ENCODE peak calls at places on chromosomes 3 and 15, in four cellular contexts. One of them, this sample, is unnamed.

GRCh38 chr15:23595368-23595767 is 29.9 kb downstream of the MKRN3 start:
- DNase-seq in H1: no peak
- DNase-seq in H9: no peak
- DNase-seq in IMR-90: no peak
- DNase-seq in this sample: no peak

GRCh38 chr15:95957854-95958253 is 372.6 kb upstream of the NR2F2 start:
- DNase-seq in IMR-90: no peak
- DNase-seq in H1: no peak
- DNase-seq in H9: peak; percentile 30
- DNase-seq in this sample: no peak

GRCh38 chr3:9396301-9396631 is 1.1 kb upstream of the SETD5 start:
- DNase-seq in H1: peak; percentile 85
- DNase-seq in IMR-90: peak; percentile 96
- DNase-seq in H9: peak; percentile 95
- DNase-seq in this sample: peak; percentile 99

GRCh38 chr15:85793641-85794597 is 806 bp downstream of the KLHL25 start:
- DNase-seq in H9: no peak
- DNase-seq in IMR-90: peak; percentile 15
- DNase-seq in H1: no peak
- DNase-seq in this sample: peak; percentile 40

GRCh38 chr3:186909078-186909853 is 21.1 kb upstream of the ST6GAL1 start:
- DNase-seq in H9: peak; percentile 75
- DNase-seq in H1: no peak
- DNase-seq in IMR-90: no peak
- DNase-seq in this sample: peak; percentile 57

GRCh38 chr15:87959658-87960057 is 296.9 kb downstream of the NTRK3 start:
- DNase-seq in H9: no peak
- DNase-seq in H1: no peak
- DNase-seq in IMR-90: no peak
- DNase-seq in this sample: no peak

GRCh38 chr15:90883526-90883931 is 775 bp upstream of the FES start:
- DNase-seq in IMR-90: no peak
- DNase-seq in H1: no peak
- DNase-seq in H9: no peak
- DNase-seq in this sample: peak; percentile 58

GRCh38 chr3:170622369-170623159 is 36.7 kb upstream of the SLC7A14 start:
- DNase-seq in IMR-90: peak; percentile 99
- DNase-seq in H9: no peak
- DNase-seq in H1: no peak
- DNase-seq in this sample: peak; percentile 50

GRCh38 chr15:52010633-52011595 is 8.1 kb upstream of the MAPK6 start:
- DNase-seq in H1: no peak
- DNase-seq in H9: no peak
- DNase-seq in IMR-90: peak; percentile 97
- DNase-seq in this sample: no peak

GRCh38 chr3:4992118-4992517 is 12.9 kb downstream of the BHLHE40 start:
- DNase-seq in IMR-90: no peak
- DNase-seq in H9: no peak
- DNase-seq in H1: no peak
- DNase-seq in this sample: no peak

GRCh38 chr3:23864954-23865353 is 51.8 kb downstream of the NKIRAS1 start:
- DNase-seq in IMR-90: no peak
- DNase-seq in H1: no peak
- DNase-seq in H9: no peak
- DNase-seq in this sample: no peak

GRCh38 chr15:87142096-87142495 is 1062.4 kb downstream of the AGBL1 start:
- DNase-seq in H1: no peak
- DNase-seq in IMR-90: no peak
- DNase-seq in H9: no peak
- DNase-seq in this sample: peak; percentile 31

GRCh38 chr3:111248406-111248805 is 176.8 kb downstream of the NECTIN3 start:
- DNase-seq in H1: no peak
- DNase-seq in IMR-90: no peak
- DNase-seq in H9: no peak
- DNase-seq in this sample: no peak

GRCh38 chr15:51121118-51121517 is 26.4 kb upstream of the TNFAIP8L3 start:
- DNase-seq in IMR-90: peak; percentile 98
- DNase-seq in H9: no peak
- DNase-seq in H1: no peak
- DNase-seq in this sample: peak; percentile 60

GRCh38 chr3:87228316-87228715 is 1.2 kb downstream of the CHMP2B start:
- DNase-seq in H1: no peak
- DNase-seq in H9: no peak
- DNase-seq in IMR-90: peak; percentile 18
- DNase-seq in this sample: no peak

GRCh38 chr15:29570931-29571727 is 251.1 kb downstream of the TJP1 start:
- DNase-seq in H9: peak; percentile 69
- DNase-seq in H1: no peak
- DNase-seq in IMR-90: no peak
- DNase-seq in this sample: peak; percentile 77

GRCh38 chr15:29102911-29103824 is 166.5 kb downstream of the NSMCE3 start:
- DNase-seq in H9: no peak
- DNase-seq in IMR-90: no peak
- DNase-seq in H1: no peak
- DNase-seq in this sample: peak; percentile 52

GRCh38 chr3:185561374-185561943 is 9.1 kb upstream of the LIPH start:
- DNase-seq in IMR-90: no peak
- DNase-seq in H1: no peak
- DNase-seq in H9: peak; percentile 44
- DNase-seq in this sample: no peak

GRCh38 chr3:110343376-110343775 is 728.2 kb upstream of the NECTIN3 start:
- DNase-seq in H1: no peak
- DNase-seq in IMR-90: peak; percentile 33
- DNase-seq in H9: no peak
- DNase-seq in this sample: no peak

GRCh38 chr3:121735047-121735696 is 14.4 kb downstream of the GOLGB1 start:
- DNase-seq in H9: no peak
- DNase-seq in IMR-90: peak; percentile 54
- DNase-seq in H1: no peak
- DNase-seq in this sample: no peak

GRCh38 chr15:31461375-31461774 is 134.7 kb downstream of the KLF13 start:
- DNase-seq in H9: peak; percentile 4
- DNase-seq in IMR-90: no peak
- DNase-seq in H1: no peak
- DNase-seq in this sample: no peak

GRCh38 chr3:39903253-39903652 is 93.8 kb downstream of the MYRIP start:
- DNase-seq in H1: no peak
- DNase-seq in H9: no peak
- DNase-seq in IMR-90: no peak
- DNase-seq in this sample: no peak

GRCh38 chr3:73729969-73730440 is 105.3 kb upstream of the PDZRN3 start:
- DNase-seq in H1: no peak
- DNase-seq in IMR-90: peak; percentile 28
- DNase-seq in H9: no peak
- DNase-seq in this sample: peak; percentile 7

GRCh38 chr15:68435966-68436365 is 4.0 kb upstream of the ITGA11 start:
- DNase-seq in H1: no peak
- DNase-seq in H9: peak; percentile 8
- DNase-seq in IMR-90: no peak
- DNase-seq in this sample: no peak

GRCh38 chr3:78857494-78858111 is 910.2 kb downstream of the ROBO1 start:
- DNase-seq in H1: no peak
- DNase-seq in IMR-90: no peak
- DNase-seq in H9: no peak
- DNase-seq in this sample: no peak

GRCh38 chr3:24149032-24149431 is 203.9 kb downstream of the NR1D2 start:
- DNase-seq in IMR-90: no peak
- DNase-seq in H1: no peak
- DNase-seq in H9: no peak
- DNase-seq in this sample: peak; percentile 64

GRCh38 chr15:71752604-71753289 is 57.6 kb upstream of the NR2E3 start:
- DNase-seq in IMR-90: peak; percentile 94
- DNase-seq in H9: peak; percentile 44
- DNase-seq in H1: no peak
- DNase-seq in this sample: peak; percentile 60

GRCh38 chr3:192802957-192803899 is 75.9 kb upstream of the FGF12 start:
- DNase-seq in IMR-90: peak; percentile 59
- DNase-seq in H1: no peak
- DNase-seq in H9: no peak
- DNase-seq in this sample: peak; percentile 66

GRCh38 chr3:156605686-156606605 is 51.0 kb upstream of the SSR3 start:
- DNase-seq in H1: peak; percentile 41
- DNase-seq in H9: peak; percentile 69
- DNase-seq in IMR-90: peak; percentile 69
- DNase-seq in this sample: peak; percentile 87

GRCh38 chr3:187456268-187456667 is 88.1 kb downstream of the RTP4 start:
- DNase-seq in H1: no peak
- DNase-seq in IMR-90: no peak
- DNase-seq in H9: no peak
- DNase-seq in this sample: no peak

GRCh38 chr3:42590989-42591756 is 513 bp downstream of the SS18L2 start:
- DNase-seq in H9: no peak
- DNase-seq in H1: no peak
- DNase-seq in IMR-90: no peak
- DNase-seq in this sample: peak; percentile 27

GRCh38 chr3:65669163-65669875 is 369.4 kb downstream of the MAGI1 start:
- DNase-seq in H1: no peak
- DNase-seq in IMR-90: peak; percentile 64
- DNase-seq in H9: no peak
- DNase-seq in this sample: no peak

GRCh38 chr15:58241872-58242271 is 103.7 kb downstream of the AQP9 start:
- DNase-seq in IMR-90: no peak
- DNase-seq in H1: no peak
- DNase-seq in H9: no peak
- DNase-seq in this sample: peak; percentile 50

GRCh38 chr3:149247929-149248691 is 26.5 kb upstream of the CP start:
- DNase-seq in H1: no peak
- DNase-seq in IMR-90: peak; percentile 36
- DNase-seq in H9: no peak
- DNase-seq in this sample: peak; percentile 46

GRCh38 chr3:100777271-100777670 is 68.0 kb downstream of the TFG start:
- DNase-seq in IMR-90: peak; percentile 77
- DNase-seq in H1: no peak
- DNase-seq in H9: no peak
- DNase-seq in this sample: no peak

GRCh38 chr3:186790261-186790981 is 7.0 kb downstream of the EIF4A2 start:
- DNase-seq in H9: peak; percentile 58
- DNase-seq in IMR-90: peak; percentile 61
- DNase-seq in H1: no peak
- DNase-seq in this sample: peak; percentile 57

GRCh38 chr3:184334470-184335158 is 2.8 kb upstream of the FAM131A start:
- DNase-seq in H9: no peak
- DNase-seq in IMR-90: peak; percentile 86
- DNase-seq in H1: no peak
- DNase-seq in this sample: peak; percentile 34

GRCh38 chr3:40719660-40720287 is 195.0 kb downstream of the ZNF621 start:
- DNase-seq in H9: peak; percentile 30
- DNase-seq in IMR-90: no peak
- DNase-seq in H1: no peak
- DNase-seq in this sample: peak; percentile 61

DNA sequence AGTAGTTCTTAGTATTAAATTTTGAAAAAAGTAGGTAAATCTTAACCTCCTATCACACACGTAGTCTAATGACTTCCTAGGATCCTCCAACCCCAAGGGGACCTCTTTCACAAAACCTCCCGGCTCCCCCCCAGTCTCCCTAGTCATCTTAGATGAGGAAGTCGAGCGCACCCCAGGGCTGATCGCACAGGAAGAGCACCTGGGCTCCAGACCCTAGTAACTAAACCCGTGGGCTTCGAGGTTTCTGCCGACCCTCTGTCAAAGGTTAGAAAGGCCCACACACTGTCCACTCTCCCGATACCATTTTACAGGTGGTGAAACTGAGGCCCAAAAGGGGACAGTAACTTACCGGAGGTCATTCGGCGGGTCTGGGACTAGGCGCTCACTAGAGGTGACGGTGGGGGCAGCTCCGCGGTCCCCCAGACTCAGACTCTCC is 349 bp downstream of the MBD4 start:
- DNase-seq in H9: no peak
- DNase-seq in IMR-90: no peak
- DNase-seq in H1: no peak
- DNase-seq in this sample: peak; percentile 42
- H2BK15ac ChIP-seq in H9: no peak overlapping the region
- H2BK15ac ChIP-seq in IMR-90: peak overlapping the region; percentile 55
- H2BK15ac ChIP-seq in H1: no peak overlapping the region
- H2BK15ac ChIP-seq in this sample: no peak overlapping the region

DNA sequence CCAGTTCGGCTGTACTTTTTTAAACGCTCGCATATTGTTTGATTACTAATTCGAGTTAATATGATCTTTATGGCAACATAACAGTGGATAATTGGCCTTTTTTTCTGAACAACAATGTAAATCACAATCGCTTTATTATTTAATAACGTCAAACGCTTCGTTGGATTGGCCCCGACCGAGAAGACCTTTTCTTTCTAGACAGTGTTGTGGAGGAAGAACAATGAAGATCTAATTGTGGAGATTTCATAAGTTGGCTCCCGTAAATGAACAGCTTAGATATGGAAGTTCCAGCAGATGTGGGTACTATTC is 12.7 kb downstream of the SOX2 start:
- DNase-seq in IMR-90: no peak
- DNase-seq in H9: no peak
- DNase-seq in H1: no peak
- DNase-seq in this sample: no peak
- H3K27me3 ChIP-seq in IMR-90: peaks cover 66% of the 10 kb centered on the region
- H3K27me3 ChIP-seq in H9: peaks cover 9% of the 10 kb centered on the region
- H3K27me3 ChIP-seq in H1: peaks cover 31% of the 10 kb centered on the region
- H3K27me3 ChIP-seq in this sample: peaks cover 49% of the 10 kb centered on the region

GRCh38 chr3:141338881-141339280 is 29.4 kb upstream of the ZBTB38 start:
- DNase-seq in H1: no peak
- DNase-seq in IMR-90: no peak
- DNase-seq in H9: no peak
- DNase-seq in this sample: no peak
- H4K5ac ChIP-seq in H1: no peak overlapping the region
- H4K5ac ChIP-seq in IMR-90: no peak overlapping the region
- H4K5ac ChIP-seq in H9: no peak overlapping the region
- H4K5ac ChIP-seq in this sample: no peak overlapping the region

GRCh38 chr3:62875103-62876002 is at the start of gene CADPS:
- DNase-seq in IMR-90: no peak
- DNase-seq in H1: no peak
- DNase-seq in H9: peak; percentile 60
- DNase-seq in this sample: peak; percentile 86
- H2BK15ac ChIP-seq in IMR-90: no peak within 1 kb of the TSS
- H2BK15ac ChIP-seq in H1: no peak within 1 kb of the TSS
- H2BK15ac ChIP-seq in H9: no peak within 1 kb of the TSS
- H2BK15ac ChIP-seq in this sample: no peak within 1 kb of the TSS

DNA sequence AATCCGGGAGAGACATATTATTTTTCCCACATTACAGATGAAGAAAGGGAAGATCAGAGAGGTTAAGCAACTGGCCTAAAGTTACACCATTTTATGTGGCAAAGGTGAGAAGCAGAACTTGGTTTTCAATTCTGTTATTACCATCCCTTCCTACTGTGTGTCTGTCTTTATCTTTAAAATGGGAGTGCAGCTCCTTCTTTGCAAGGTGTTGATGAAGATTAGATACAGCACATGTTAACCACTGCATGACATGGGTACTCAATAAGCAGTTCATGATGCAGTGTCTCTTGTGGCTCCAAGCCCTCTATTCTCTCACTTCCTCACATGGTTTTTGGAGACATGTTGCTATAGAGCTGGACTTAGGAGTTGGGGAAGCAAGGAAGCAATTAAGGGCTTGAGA is 23.1 kb upstream of the TBC1D21 start:
- DNase-seq in H1: no peak
- DNase-seq in IMR-90: no peak
- DNase-seq in H9: no peak
- DNase-seq in this sample: no peak
- H3K27me3 ChIP-seq in H1: no peaks in the 10 kb centered on the region
- H3K27me3 ChIP-seq in IMR-90: peaks cover 44% of the 10 kb centered on the region
- H3K27me3 ChIP-seq in H9: no peaks in the 10 kb centered on the region
- H3K27me3 ChIP-seq in this sample: no peaks in the 10 kb centered on the region

GRCh38 chr15:81069356-81069755 is 64.7 kb upstream of the CFAP161 start:
- DNase-seq in H1: no peak
- DNase-seq in IMR-90: no peak
- DNase-seq in H9: no peak
- DNase-seq in this sample: peak; percentile 50
- H4K5ac ChIP-seq in H1: no peak overlapping the region
- H4K5ac ChIP-seq in IMR-90: no peak overlapping the region
- H4K5ac ChIP-seq in H9: no peak overlapping the region
- H4K5ac ChIP-seq in this sample: no peak overlapping the region

This sample was measured in mesendoderm.